ENCODE peak calls at places on chromosomes 6 and 20, in six cellular contexts. G, W, K, J, O and F are unnamed samples.

GRCh38 chr6:143958839-143959399 is 49.1 kb downstream of the PLAGL1 start:
- DNase-seq in G (no peak), K (peak), O (no peak), J (no peak), W (no peak), F (no peak)

GRCh38 chr6:50905297-50905696 is 86.6 kb downstream of the TFAP2B start:
- DNase-seq in O (no peak), G (no peak), K (no peak), W (no peak), J (no peak), F (no peak)

GRCh38 chr6:8749449-8749848 is 314.1 kb upstream of the SLC35B3 start:
- DNase-seq in G (no peak), J (no peak), K (no peak), O (no peak), W (no peak), F (no peak)

GRCh38 chr6:89605861-89606260 is 32.7 kb downstream of the LYRM2 start:
- DNase-seq in K (no peak), W (no peak), O (no peak), J (no peak), G (no peak), F (no peak)

GRCh38 chr6:115214283-115214682 is 846.4 kb downstream of the FRK start:
- DNase-seq in O (no peak), J (no peak), K (no peak), W (no peak), G (no peak), F (no peak)

GRCh38 chr20:35511814-35512420 is 17.5 kb downstream of the C20orf173 start:
- DNase-seq in O (peak), G (peak), K (peak), J (peak), W (peak), F (peak)

GRCh38 chr6:18352842-18353241 is 34.3 kb upstream of the RNF144B start:
- DNase-seq in O (no peak), W (no peak), G (peak), K (no peak), J (no peak), F (no peak)

GRCh38 chr20:11267131-11267761 is 593.4 kb upstream of the JAG1 start:
- DNase-seq in W (peak), J (peak), K (peak), G (peak), O (peak), F (no peak)

GRCh38 chr20:10040070-10040970 is 5.5 kb downstream of the ANKEF1 start:
- DNase-seq in O (peak), G (peak), K (no peak), W (no peak), J (peak), F (no peak)

GRCh38 chr6:4336084-4336483 is 200.7 kb upstream of the ECI2 start:
- DNase-seq in O (no peak), G (no peak), J (no peak), K (no peak), W (no peak), F (no peak)

GRCh38 chr20:43448748-43449535 is 8.8 kb upstream of the SRSF6 start:
- DNase-seq in K (peak), O (peak), W (peak), G (peak), J (peak), F (peak)

GRCh38 chr6:40948598-40948997 is 90.4 kb downstream of the UNC5CL start:
- DNase-seq in W (no peak), J (peak), K (peak), O (no peak), G (peak), F (no peak)

GRCh38 chr20:50762435-50763201 is 31.2 kb downstream of the PARD6B start:
- DNase-seq in K (no peak), O (peak), W (peak), G (peak), J (peak), F (no peak)

GRCh38 chr20:38130687-38131587 is 34.1 kb downstream of the TGM2 start:
- DNase-seq in K (no peak), J (no peak), W (no peak), G (no peak), O (no peak), F (no peak)

GRCh38 chr6:28864321-28864923 is 59.4 kb downstream of the TRIM27 start:
- DNase-seq in K (no peak), J (no peak), G (no peak), W (no peak), O (no peak), F (no peak)

GRCh38 chr6:111411978-111412574 is 70.9 kb downstream of the REV3L start:
- DNase-seq in O (no peak), W (no peak), G (no peak), K (no peak), J (no peak), F (no peak)

GRCh38 chr20:35145141-35145564 is 2.0 kb downstream of the EDEM2 start:
- DNase-seq in G (peak), O (peak), J (peak), K (peak), W (peak), F (no peak)

GRCh38 chr6:159727717-159728440 is 573 bp downstream of the WTAP start:
- DNase-seq in K (peak), G (no peak), J (peak), O (peak), W (no peak), F (no peak)

GRCh38 chr6:112234596-112234995 is 19.8 kb downstream of the LAMA4 start:
- DNase-seq in W (no peak), G (no peak), J (peak), O (no peak), K (no peak), F (no peak)

GRCh38 chr6:24357336-24358218 is at the start of gene DCDC2:
- DNase-seq in K (peak), J (peak), W (peak), O (peak), G (peak), F (no peak)

GRCh38 chr20:25686081-25687077 is 10.3 kb downstream of the ZNF337 start:
- DNase-seq in W (no peak), O (no peak), G (no peak), J (no peak), K (no peak), F (peak)

GRCh38 chr6:123447315-123447937 is 189.3 kb downstream of the TRDN start:
- DNase-seq in W (no peak), O (no peak), J (no peak), G (no peak), K (no peak), F (no peak)

GRCh38 chr6:152634773-152635172 is 2.4 kb downstream of the SYNE1 start:
- DNase-seq in G (no peak), K (no peak), W (no peak), O (no peak), J (no peak), F (no peak)

GRCh38 chr6:12014027-12014872 is 2.1 kb downstream of the HIVEP1 start:
- DNase-seq in O (no peak), G (peak), J (peak), K (no peak), W (peak), F (no peak)

GRCh38 chr6:155400022-155400965 is 55.3 kb downstream of the NOX3 start:
- DNase-seq in W (no peak), K (no peak), J (peak), O (no peak), G (no peak), F (no peak)

GRCh38 chr20:22350624-22351023 is 233.7 kb downstream of the FOXA2 start:
- DNase-seq in G (no peak), O (no peak), J (no peak), W (no peak), K (no peak), F (no peak)

GRCh38 chr20:2911200-2911599 is 37.9 kb downstream of the PTPRA start:
- DNase-seq in K (peak), O (no peak), W (no peak), G (no peak), J (peak), F (no peak)

GRCh38 chr6:67952121-67952520 is 683.0 kb upstream of the ADGRB3 start:
- DNase-seq in K (no peak), J (peak), G (no peak), O (no peak), W (no peak), F (no peak)

GRCh38 chr6:36418558-36418957 is 24.1 kb downstream of the PXT1 start:
- DNase-seq in O (no peak), G (peak), J (no peak), W (no peak), K (no peak), F (no peak)

GRCh38 chr6:163630991-163631390 is 216.5 kb downstream of the QKI start:
- DNase-seq in K (no peak), O (no peak), W (no peak), J (no peak), G (no peak), F (no peak)

GRCh38 chr6:572596-573265 is 84.2 kb downstream of the HUS1B start:
- DNase-seq in G (no peak), O (no peak), K (no peak), J (peak), W (no peak), F (no peak)

GRCh38 chr6:122102026-122102425 is 297.4 kb upstream of the HSF2 start:
- DNase-seq in G (no peak), O (no peak), K (no peak), W (no peak), J (no peak), F (no peak)

GRCh38 chr6:166333172-166333995 is 9.0 kb downstream of the SFT2D1 start:
- DNase-seq in K (no peak), W (no peak), J (no peak), O (no peak), G (no peak), F (peak)

GRCh38 chr6:27129917-27130316 is 117.6 kb upstream of the PRSS16 start:
- DNase-seq in J (no peak), O (no peak), K (no peak), W (no peak), G (no peak), F (no peak)
- H3K4me2 ChIP-seq in J (no peak), O (peak), K (peak), W (peak), G (peak), F (peak)

DNA sequence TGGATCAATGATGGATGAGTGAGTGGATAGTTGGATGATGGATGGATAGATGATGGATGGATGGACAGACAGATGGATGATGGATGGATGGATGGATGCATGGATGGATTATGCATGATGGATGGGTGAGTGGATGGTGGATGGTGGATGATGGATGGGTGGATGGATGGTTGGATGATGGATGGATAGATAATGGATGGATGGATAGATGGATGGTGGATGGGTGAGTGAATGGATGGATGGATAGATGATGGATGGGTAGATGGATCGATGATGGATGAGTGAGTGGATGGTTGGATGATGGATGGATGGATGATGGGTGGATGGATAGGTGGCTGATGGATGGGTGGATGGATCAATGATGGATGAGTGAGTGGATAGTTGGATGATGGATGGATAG is 176.0 kb downstream of the TAF4 start:
- DNase-seq in G (no peak), O (no peak), K (no peak), J (no peak), W (no peak), F (no peak)
- H3K4me2 ChIP-seq in G (no peak), O (no peak), K (no peak), J (no peak), W (no peak), F (no peak)

DNA sequence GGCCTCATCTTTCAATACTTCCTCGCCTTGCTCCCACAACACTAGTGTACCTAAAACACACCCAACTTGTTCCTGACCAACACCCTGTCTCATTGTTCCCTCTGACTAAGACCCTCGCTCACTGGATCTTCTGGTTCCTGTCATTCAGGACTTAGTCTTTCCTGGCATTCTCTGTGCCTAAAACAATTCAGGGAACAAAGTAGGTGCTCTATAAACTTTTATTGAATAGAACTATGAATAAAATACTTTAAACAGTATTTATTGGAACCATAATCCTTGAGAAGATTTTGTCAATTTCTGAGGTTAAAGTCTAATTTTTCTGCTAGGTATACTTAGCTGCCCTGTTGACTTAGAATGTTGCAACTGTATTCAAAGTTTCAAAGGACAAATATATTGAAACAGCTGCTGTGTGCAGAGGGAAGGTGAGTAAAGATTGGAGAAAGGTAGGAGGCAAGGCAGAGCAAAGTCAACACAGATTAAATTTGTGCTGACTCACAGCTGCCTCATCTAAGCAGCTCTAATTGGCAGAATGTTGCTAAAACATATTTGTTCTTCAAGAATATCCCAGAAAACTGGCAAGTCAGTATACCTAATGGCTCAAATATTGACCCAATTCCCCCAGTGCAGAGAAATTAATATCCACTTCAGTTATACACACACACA is 37.6 kb downstream of the GSTA2 start:
- DNase-seq in K (no peak), O (peak), W (peak), G (peak), J (peak), F (no peak)
- H3K4me2 ChIP-seq in K (no peak), O (peak), W (peak), G (peak), J (no peak), F (no peak)

GRCh38 chr6:30171677-30172471 is 8.5 kb downstream of the TRIM15 start:
- DNase-seq in O (no peak), G (no peak), W (no peak), K (peak), J (peak), F (no peak)
- H3K4me2 ChIP-seq in O (no peak), G (peak), W (no peak), K (peak), J (no peak), F (no peak)

DNA sequence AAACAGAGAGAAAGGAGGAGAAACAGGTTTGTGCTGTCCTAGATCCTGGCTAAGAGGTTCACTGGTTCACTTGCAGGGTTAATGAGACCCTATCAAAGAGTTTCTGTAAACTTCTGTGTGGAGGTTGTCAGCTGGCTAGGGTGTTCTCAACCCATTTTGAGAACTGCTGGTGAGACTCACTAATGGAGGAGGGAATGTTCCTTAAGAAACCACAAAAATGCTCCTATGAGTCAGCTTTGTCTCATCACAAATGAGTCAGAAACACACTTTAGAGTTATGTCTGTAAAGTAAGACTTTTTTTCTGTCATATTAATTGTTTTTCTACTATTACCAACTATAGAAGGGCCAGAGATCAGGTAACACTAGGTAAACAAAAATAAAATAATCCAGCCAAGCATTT is 884.4 kb downstream of the PHF3 start:
- DNase-seq in G (peak), K (peak), O (peak), W (no peak), J (peak), F (no peak)
- H3K4me2 ChIP-seq in G (peak), K (no peak), O (peak), W (no peak), J (peak), F (no peak)

GRCh38 chr6:63705707-63706106 is 70.1 kb downstream of the PHF3 start:
- DNase-seq in O (no peak), W (no peak), J (peak), G (no peak), K (no peak), F (no peak)
- H3K4me2 ChIP-seq in O (no peak), W (no peak), J (no peak), G (no peak), K (no peak), F (no peak)